ENCODE peak calls at places on chromosomes 12 and 14, in seven cellular contexts. D is transverse colon, S is AG10803, N is left ventricle myocardium inferior, T is progenitor cell of endocrine pancreas, V is thoracic aorta, F is Calu3. P is an unnamed sample.

GRCh38 chr12:617304-617915 is 45.8 kb downstream of the NINJ2 start:
- DNase-seq in D (peak), S (peak), N (peak), T (no peak), V (no peak), F (no peak), P (no peak)

GRCh38 chr12:90153827-90154226 is 445.2 kb upstream of the ATP2B1 start:
- DNase-seq in D (no peak), S (no peak), N (no peak), T (no peak), V (no peak), F (no peak), P (no peak)

GRCh38 chr14:104246401-104247335 is 108.3 kb downstream of the KIF26A start:
- DNase-seq in D (no peak), S (no peak), N (no peak), T (peak), V (no peak), F (no peak), P (no peak)

GRCh38 chr14:92389598-92390126 is 66.7 kb downstream of the SLC24A4 start:
- DNase-seq in D (no peak), S (no peak), N (no peak), T (no peak), V (no peak), F (no peak), P (no peak)

GRCh38 chr12:14993537-14994266 is 20.9 kb downstream of the PDE6H start:
- DNase-seq in D (no peak), S (peak), N (no peak), T (no peak), V (no peak), F (no peak), P (no peak)

GRCh38 chr12:67701121-67701520 is 52.6 kb downstream of the DYRK2 start:
- DNase-seq in D (no peak), S (no peak), N (no peak), T (no peak), V (no peak), F (no peak), P (no peak)

GRCh38 chr12:24895612-24896011 is 53.3 kb downstream of the BCAT1 start:
- DNase-seq in D (no peak), S (no peak), N (no peak), T (no peak), V (no peak), F (no peak), P (no peak)

GRCh38 chr14:43005807-43006206 is 1399.1 kb downstream of the LRFN5 start:
- DNase-seq in D (no peak), S (no peak), N (no peak), T (no peak), V (no peak), F (no peak), P (no peak)

GRCh38 chr14:29798078-29798477 is 129.6 kb downstream of the PRKD1 start:
- DNase-seq in D (no peak), S (no peak), N (no peak), T (no peak), V (no peak), F (no peak), P (no peak)

GRCh38 chr12:110355080-110355479 is 48.4 kb downstream of the ANAPC7 start:
- DNase-seq in D (no peak), S (no peak), N (no peak), T (no peak), V (no peak), F (peak), P (peak)

GRCh38 chr14:86799244-86799647 is 1193.7 kb downstream of the GALC start:
- DNase-seq in D (no peak), S (peak), N (no peak), T (no peak), V (no peak), F (peak), P (no peak)

GRCh38 chr12:111943929-111944328 is 69.0 kb downstream of the TMEM116 start:
- DNase-seq in D (no peak), S (no peak), N (no peak), T (no peak), V (no peak), F (no peak), P (no peak)

GRCh38 chr12:26461799-26462198 is 266.4 kb downstream of the SSPN start:
- DNase-seq in D (no peak), S (no peak), N (no peak), T (no peak), V (no peak), F (no peak), P (no peak)

GRCh38 chr14:46580941-46581671 is 70.5 kb downstream of the RPL10L start:
- DNase-seq in D (peak), S (no peak), N (no peak), T (no peak), V (no peak), F (peak), P (peak)

GRCh38 chr14:95761436-95761835 is 47.5 kb upstream of the TCL1A start:
- DNase-seq in D (no peak), S (no peak), N (no peak), T (no peak), V (no peak), F (no peak), P (no peak)

GRCh38 chr12:5716221-5716620 is 228.8 kb downstream of the ANO2 start:
- DNase-seq in D (peak), S (peak), N (no peak), T (no peak), V (peak), F (no peak), P (no peak)

GRCh38 chr12:65595016-65595560 is 229.2 kb upstream of the HMGA2 start:
- DNase-seq in D (no peak), S (no peak), N (no peak), T (no peak), V (no peak), F (no peak), P (no peak)

GRCh38 chr12:90978117-90978770 is 23.3 kb upstream of the CCER1 start:
- DNase-seq in D (no peak), S (peak), N (no peak), T (no peak), V (no peak), F (no peak), P (peak)

GRCh38 chr14:101525646-101526527 is 35.4 kb upstream of the DIO3 start:
- DNase-seq in D (no peak), S (no peak), N (no peak), T (no peak), V (no peak), F (no peak), P (no peak)

GRCh38 chr14:44607701-44608100 is 100.6 kb upstream of the FSCB start:
- DNase-seq in D (no peak), S (no peak), N (no peak), T (no peak), V (no peak), F (no peak), P (no peak)

GRCh38 chr14:85529803-85530574 is at the start of gene FLRT2:
- DNase-seq in D (no peak), S (peak), N (peak), T (peak), V (no peak), F (no peak), P (peak)

GRCh38 chr12:4012073-4012472 is 138.9 kb upstream of the PARP11 start:
- DNase-seq in D (no peak), S (no peak), N (no peak), T (no peak), V (no peak), F (no peak), P (no peak)

GRCh38 chr12:53966385-53967133 is 6.4 kb upstream of the HOXC11 start:
- DNase-seq in D (no peak), S (no peak), N (no peak), T (no peak), V (no peak), F (no peak), P (no peak)

GRCh38 chr12:55729592-55730446 is 1.0 kb upstream of the CD63 start:
- DNase-seq in D (peak), S (peak), N (peak), T (peak), V (peak), F (peak), P (peak)
- TF ChIP-seq CTCF in D (no peak), S (peak), N (no peak), T (no peak), V (no peak), F (no peak), P (no peak)

DNA sequence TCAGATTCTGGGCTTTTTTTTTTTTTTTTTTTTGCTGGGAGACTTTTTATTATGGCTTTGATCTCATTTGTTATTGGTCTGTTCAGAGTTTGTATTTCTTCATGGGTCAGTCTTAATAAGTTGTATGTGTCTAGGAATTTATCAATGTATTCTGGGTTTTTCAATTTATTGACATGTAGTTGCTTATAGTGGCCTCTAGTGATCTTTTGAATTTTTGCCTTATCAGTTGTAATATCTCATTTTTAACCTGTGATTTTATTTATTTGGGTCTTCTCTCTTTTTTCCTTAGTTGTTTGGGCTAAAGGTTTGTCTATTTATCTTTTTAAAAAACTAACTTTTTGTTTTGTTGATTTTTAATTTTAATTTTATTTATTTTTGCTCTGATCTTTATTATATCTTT is 45.5 kb downstream of the NAA30 start:
- DNase-seq in D (no peak), S (no peak), N (no peak), T (no peak), V (no peak), F (no peak), P (no peak)
- TF ChIP-seq CTCF in D (no peak), S (no peak), N (no peak), T (peak), V (no peak), F (no peak), P (no peak)

GRCh38 chr12:76878045-76878898 is 547 bp downstream of the CSRP2 start:
- DNase-seq in D (no peak), S (no peak), N (no peak), T (peak), V (no peak), F (peak), P (no peak)
- TF ChIP-seq CTCF in D (no peak), S (peak), N (no peak), T (peak), V (peak), F (peak), P (no peak)

DNA sequence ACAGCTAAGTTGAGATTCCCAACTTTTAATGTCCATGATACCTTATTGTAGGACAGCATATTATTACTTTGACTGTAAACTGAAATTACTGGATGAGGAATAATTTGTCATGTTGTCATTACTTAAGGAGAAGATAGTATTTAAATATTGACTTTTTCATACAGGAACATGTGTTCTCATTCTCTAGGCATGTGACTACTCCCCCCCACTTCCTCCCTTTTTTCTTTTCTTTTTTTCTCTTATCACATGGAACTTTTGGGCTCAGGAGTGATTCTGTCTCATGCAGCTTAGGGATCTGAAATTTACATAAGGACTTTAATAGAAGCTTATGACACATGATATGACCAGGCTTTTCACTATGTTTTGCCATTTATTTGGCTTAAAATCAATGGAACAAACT is 127.7 kb upstream of the SLCO1C1 start:
- DNase-seq in D (no peak), S (no peak), N (no peak), T (no peak), V (no peak), F (no peak), P (no peak)
- TF ChIP-seq CTCF in D (no peak), S (no peak), N (no peak), T (no peak), V (no peak), F (no peak), P (no peak)

GRCh38 chr14:52399104-52399503 is 85.0 kb downstream of the PTGER2 start:
- DNase-seq in D (no peak), S (no peak), N (no peak), T (no peak), V (no peak), F (no peak), P (no peak)

GRCh38 chr14:52397844-52398243 is 83.7 kb downstream of the PTGER2 start:
- DNase-seq in D (no peak), S (peak), N (no peak), T (no peak), V (no peak), F (no peak), P (no peak)

GRCh38 chr14:52400846-52401245 is 86.7 kb downstream of the PTGER2 start:
- DNase-seq in D (no peak), S (no peak), N (no peak), T (no peak), V (no peak), F (no peak), P (no peak)

GRCh38 chr14:52402812-52403526 is 88.9 kb downstream of the PTGER2 start:
- DNase-seq in D (peak), S (peak), N (no peak), T (no peak), V (no peak), F (no peak), P (no peak)

GRCh38 chr14:52399886-52400599 is 85.9 kb downstream of the PTGER2 start:
- DNase-seq in D (peak), S (peak), N (no peak), T (no peak), V (no peak), F (no peak), P (no peak)
- TF ChIP-seq CTCF in D (no peak), S (peak), N (no peak), T (peak), V (no peak), F (no peak), P (no peak)

GRCh38 chr12:1635656-1636055 is 6.6 kb downstream of the WNT5B start:
- DNase-seq in D (no peak), S (no peak), N (no peak), T (no peak), V (no peak), F (no peak), P (no peak)
- TF ChIP-seq CTCF in D (no peak), S (no peak), N (no peak), T (no peak), V (no peak), F (no peak), P (no peak)

GRCh38 chr14:90682615-90683014 is 133.6 kb downstream of the TTC7B start:
- DNase-seq in D (no peak), S (no peak), N (no peak), T (no peak), V (no peak), F (no peak), P (no peak)

GRCh38 chr14:90677484-90678045 is 138.7 kb downstream of the TTC7B start:
- DNase-seq in D (no peak), S (peak), N (no peak), T (no peak), V (no peak), F (no peak), P (no peak)

GRCh38 chr14:90678846-90679362 is 137.3 kb downstream of the TTC7B start:
- DNase-seq in D (no peak), S (no peak), N (no peak), T (no peak), V (no peak), F (no peak), P (no peak)

GRCh38 chr14:90678420-90678819 is 137.8 kb downstream of the TTC7B start:
- DNase-seq in D (no peak), S (peak), N (no peak), T (no peak), V (no peak), F (no peak), P (no peak)

DNA sequence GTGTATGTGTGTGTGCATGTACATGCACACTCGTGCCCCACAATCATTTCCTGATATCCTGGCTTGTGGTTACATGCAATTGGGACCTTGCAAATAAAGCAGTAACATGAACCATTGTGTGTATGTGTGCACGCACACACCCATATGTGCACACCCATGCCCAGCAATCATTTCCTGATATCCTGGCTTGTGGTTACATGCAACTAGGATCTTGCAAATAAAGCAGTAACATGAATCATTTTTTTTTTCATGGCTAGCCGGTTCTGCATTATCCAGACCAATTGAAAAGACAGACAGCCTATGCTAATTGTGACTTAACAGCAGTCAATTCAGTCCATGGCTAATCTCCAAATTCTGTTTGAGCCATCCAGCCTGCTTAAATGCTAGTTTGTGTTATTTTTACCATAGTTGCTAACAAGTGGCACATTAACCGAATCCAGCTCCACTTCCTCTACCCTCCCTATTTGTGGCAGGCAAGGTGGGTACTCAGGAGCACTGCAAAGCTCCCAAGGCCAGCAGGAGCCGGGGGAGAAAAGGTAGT is 134.3 kb downstream of the TTC7B start:
- DNase-seq in D (peak), S (no peak), N (no peak), T (no peak), V (no peak), F (no peak), P (no peak)
- TF ChIP-seq CTCF in D (no peak), S (no peak), N (no peak), T (no peak), V (no peak), F (no peak), P (no peak)